ENCODE peak calls at places on chromosomes 3 and 15, in nine cellular contexts. M, Z, F, T, B, X, P, V and E are unnamed samples.

GRCh38 chr15:92683511-92683834 is 27.9 kb upstream of the FAM174B start:
- DNase-seq in M (peak; percentile 81), Z (peak; percentile 22), F (no peak), T (no peak), B (no peak), X (no peak), P (peak; percentile 7), V (peak; percentile 69), E (no peak)

GRCh38 chr15:76310470-76311070 is 699 bp downstream of the ETFA start:
- DNase-seq in M (peak; percentile 3), Z (no peak), F (peak; percentile 35), T (peak; percentile 27), B (no peak), X (no peak), P (no peak), V (no peak), E (no peak)

GRCh38 chr3:160390554-160391138 is 8.4 kb downstream of the IFT80 start:
- DNase-seq in M (no peak), Z (no peak), F (no peak), T (no peak), B (no peak), X (no peak), P (no peak), V (no peak), E (no peak)

GRCh38 chr3:4982773-4983738 is 3.8 kb downstream of the BHLHE40 start:
- DNase-seq in M (no peak), Z (peak; percentile 70), F (peak; percentile 39), T (peak; percentile 62), B (no peak), X (no peak), P (no peak), V (no peak), E (no peak)

GRCh38 chr15:100222349-100222715 is 119.4 kb downstream of the ADAMTS17 start:
- DNase-seq in M (no peak), Z (no peak), F (no peak), T (no peak), B (no peak), X (no peak), P (no peak), V (no peak), E (no peak)

GRCh38 chr3:190101320-190102117 is 19.2 kb downstream of the P3H2 start:
- DNase-seq in M (no peak), Z (peak; percentile 70), F (no peak), T (peak; percentile 49), B (no peak), X (no peak), P (no peak), V (peak; percentile 71), E (no peak)

GRCh38 chr3:150035910-150036661 is 65.4 kb upstream of the PFN2 start:
- DNase-seq in M (no peak), Z (no peak), F (no peak), T (no peak), B (no peak), X (no peak), P (no peak), V (no peak), E (no peak)

GRCh38 chr3:169863458-169863899 is 6.3 kb downstream of the LRRC31 start:
- DNase-seq in M (peak; percentile 92), Z (peak; percentile 86), F (peak; percentile 72), T (peak; percentile 86), B (peak; percentile 56), X (peak; percentile 30), P (peak; percentile 87), V (peak; percentile 67), E (peak; percentile 59)

GRCh38 chr3:123307064-123307463 is 105.3 kb downstream of the SEC22A start:
- DNase-seq in M (no peak), Z (no peak), F (no peak), T (no peak), B (no peak), X (no peak), P (no peak), V (no peak), E (no peak)

GRCh38 chr3:14552717-14553116 is 12.6 kb upstream of the GRIP2 start:
- DNase-seq in M (no peak), Z (no peak), F (no peak), T (no peak), B (no peak), X (no peak), P (no peak), V (no peak), E (no peak)

GRCh38 chr15:99452728-99453643 is 112.8 kb upstream of the MEF2A start:
- DNase-seq in M (no peak), Z (peak; percentile 46), F (peak; percentile 5), T (peak; percentile 65), B (no peak), X (no peak), P (no peak), V (peak; percentile 38), E (no peak)

GRCh38 chr3:23900744-23901143 is 16.0 kb downstream of the NKIRAS1 start:
- DNase-seq in M (no peak), Z (peak; percentile 32), F (peak; percentile 26), T (no peak), B (no peak), X (no peak), P (no peak), V (no peak), E (no peak)

GRCh38 chr15:56774356-56774755 is 41.0 kb upstream of the ZNF280D start:
- DNase-seq in M (no peak), Z (no peak), F (no peak), T (no peak), B (no peak), X (no peak), P (no peak), V (no peak), E (no peak)

GRCh38 chr3:17507480-17507879 is 235.0 kb downstream of the TBC1D5 start:
- DNase-seq in M (peak; percentile 40), Z (no peak), F (no peak), T (no peak), B (no peak), X (no peak), P (no peak), V (no peak), E (no peak)